ENCODE peak calls at places on chromosomes 5 and 9, in nine cellular contexts. K is Peyer's patch, P is PC-3, B is esophagus squamous epithelium, Q is A673, U is astrocyte, Z is right cardiac atrium, I is breast epithelium, Y is iPS DF 6.9. T is an unnamed sample. For H3K4me1, H3K9me3 and H3K27me3, the result is how much of the 10 kb centered on the place peaks cover.

GRCh38 chr9:131500939-131501541 is 1.7 kb upstream of the POMT1 start:
- DNase-seq in K (no peak), P (peak), B (no peak), Q (peak), U (peak), Z (no peak), I (no peak), Y (no peak), T (peak)

GRCh38 chr9:123268240-123268949 is at the start of gene STRBP:
- DNase-seq in K (peak), P (peak), B (peak), Q (peak), U (peak), Z (peak), I (peak), Y (peak), T (peak)

GRCh38 chr5:179258922-179259730 is 86.1 kb downstream of the ADAMTS2 start:
- DNase-seq in K (no peak), P (no peak), B (no peak), Q (no peak), U (peak), Z (peak), I (peak), Y (no peak), T (no peak)

GRCh38 chr5:58455966-58456365 is 3.9 kb downstream of the PLK2 start:
- DNase-seq in K (no peak), P (no peak), B (no peak), Q (no peak), U (peak), Z (no peak), I (no peak), Y (no peak), T (no peak)

GRCh38 chr9:74499111-74499601 is 2.0 kb downstream of the RORB start:
- DNase-seq in K (no peak), P (no peak), B (no peak), Q (no peak), U (peak), Z (no peak), I (no peak), Y (no peak), T (no peak)

GRCh38 chr5:158487156-158487555 is 612.6 kb downstream of the EBF1 start:
- DNase-seq in K (no peak), P (no peak), B (no peak), Q (no peak), U (no peak), Z (no peak), I (no peak), Y (no peak), T (no peak)

GRCh38 chr9:129850821-129851540 is 15.7 kb downstream of the USP20 start:
- DNase-seq in K (no peak), P (no peak), B (no peak), Q (no peak), U (peak), Z (no peak), I (no peak), Y (no peak), T (no peak)

GRCh38 chr5:181217111-181217804 is 5.8 kb upstream of the TRIM41 start:
- DNase-seq in K (peak), P (peak), B (no peak), Q (peak), U (peak), Z (peak), I (no peak), Y (no peak), T (peak)

GRCh38 chr5:169577966-169578365 is 5.6 kb upstream of the SPDL1 start:
- DNase-seq in K (no peak), P (peak), B (no peak), Q (no peak), U (peak), Z (no peak), I (no peak), Y (no peak), T (no peak)

GRCh38 chr5:6547498-6547897 is 85.3 kb downstream of the NSUN2 start:
- DNase-seq in K (no peak), P (no peak), B (no peak), Q (no peak), U (no peak), Z (no peak), I (no peak), Y (no peak), T (no peak)

GRCh38 chr9:83715221-83715620 is 7.5 kb upstream of the UBQLN1 start:
- DNase-seq in K (no peak), P (no peak), B (no peak), Q (no peak), U (no peak), Z (no peak), I (no peak), Y (no peak), T (no peak)

GRCh38 chr5:53302524-53302923 is 177.9 kb upstream of the FST start:
- DNase-seq in K (no peak), P (no peak), B (no peak), Q (no peak), U (peak), Z (no peak), I (no peak), Y (no peak), T (no peak)

GRCh38 chr9:105681724-105682123 is 12.6 kb upstream of the TMEM38B start:
- DNase-seq in K (no peak), P (peak), B (no peak), Q (peak), U (peak), Z (no peak), I (no peak), Y (no peak), T (no peak)

GRCh38 chr9:38053697-38054461 is 15.1 kb downstream of the SHB start:
- DNase-seq in K (no peak), P (no peak), B (no peak), Q (no peak), U (no peak), Z (no peak), I (no peak), Y (no peak), T (no peak)

GRCh38 chr5:177500685-177501522 is 3.5 kb upstream of the PDLIM7 start:
- DNase-seq in K (peak), P (peak), B (peak), Q (peak), U (peak), Z (peak), I (peak), Y (no peak), T (peak)

GRCh38 chr5:134600600-134600999 is 32.0 kb downstream of the SAR1B start:
- DNase-seq in K (no peak), P (no peak), B (no peak), Q (no peak), U (peak), Z (no peak), I (no peak), Y (no peak), T (no peak)

GRCh38 chr5:74392698-74393431 is 247.7 kb downstream of the ENC1 start:
- DNase-seq in K (no peak), P (peak), B (no peak), Q (no peak), U (peak), Z (no peak), I (no peak), Y (no peak), T (no peak)

GRCh38 chr9:71326360-71326759 is 204.9 kb upstream of the TRPM3 start:
- DNase-seq in K (no peak), P (peak), B (no peak), Q (no peak), U (no peak), Z (no peak), I (no peak), Y (no peak), T (no peak)

GRCh38 chr5:16879191-16879590 is 56.9 kb downstream of the MYO10 start:
- DNase-seq in K (no peak), P (no peak), B (no peak), Q (no peak), U (no peak), Z (no peak), I (no peak), Y (no peak), T (no peak)

GRCh38 chr5:177421046-177421798 is 5.3 kb upstream of the GRK6 start:
- DNase-seq in K (no peak), P (no peak), B (no peak), Q (no peak), U (no peak), Z (no peak), I (no peak), Y (no peak), T (peak)

GRCh38 chr9:36487482-36488321 is 85.0 kb upstream of the MELK start:
- DNase-seq in K (peak), P (peak), B (peak), Q (peak), U (peak), Z (peak), I (peak), Y (peak), T (peak)

DNA sequence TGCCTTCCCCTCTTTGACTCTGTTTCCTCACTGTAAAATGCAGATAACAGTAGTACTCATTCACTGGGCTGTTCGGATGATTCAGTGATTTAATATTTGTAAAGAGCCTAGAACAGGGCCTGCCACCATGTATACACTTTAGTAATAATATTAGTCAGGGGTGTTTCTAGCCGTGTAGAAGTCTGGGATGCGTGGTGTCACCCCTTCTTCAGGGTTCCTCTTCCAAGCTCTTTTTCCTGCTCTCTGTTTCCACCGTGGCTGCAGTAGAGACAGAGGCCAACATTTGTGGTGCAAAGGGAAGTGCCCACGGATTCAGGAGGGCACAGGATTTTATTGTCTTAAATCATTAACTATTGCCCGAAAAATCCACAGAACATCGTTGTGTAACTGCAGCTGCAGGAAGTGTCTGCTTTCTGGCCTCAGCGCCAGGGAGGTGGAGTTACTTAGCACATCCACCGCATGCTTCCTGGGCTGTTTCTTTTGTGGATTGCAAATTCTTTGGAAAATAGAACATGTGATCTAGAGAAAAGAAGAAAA is 61.7 kb downstream of the TRIO start:
- DNase-seq in K (peak), P (peak), B (no peak), Q (peak), U (peak), Z (peak), I (no peak), Y (no peak), T (no peak)
- H3K4me1 ChIP-seq in K (under half), P (under half), B (under half), Q (half or more), U (half or more), Z (under half), I (under half), Y (under half), T (under half)

DNA sequence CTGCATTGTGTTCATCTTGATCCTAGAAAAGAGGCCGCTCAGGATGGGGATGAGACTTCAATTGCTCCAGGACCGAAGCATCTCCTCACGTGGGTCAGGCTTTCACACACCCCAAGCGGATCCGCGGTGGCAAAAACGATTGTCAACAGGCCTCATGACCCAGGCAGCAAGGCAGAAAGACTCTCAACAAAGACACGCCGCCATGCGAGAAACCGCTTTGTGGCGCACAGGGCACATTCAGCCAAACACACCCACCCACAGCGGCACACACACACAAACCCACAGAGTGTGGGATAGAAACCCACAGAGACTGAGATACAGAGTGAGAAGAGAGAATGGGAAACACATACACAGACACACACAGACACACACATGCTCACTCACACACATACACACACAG is 483.4 kb downstream of the SPATA31A7 start:
- DNase-seq in K (no peak), P (no peak), B (no peak), Q (no peak), U (no peak), Z (no peak), I (no peak), Y (no peak), T (no peak)
- H3K9me3 ChIP-seq in K (under half), P (under half), B (under half), Q (under half), U (under half), Z (under half), I (under half), Y (under half), T (under half)

GRCh38 chr5:997711-998110 is 10.9 kb upstream of the NKD2 start:
- DNase-seq in K (no peak), P (no peak), B (no peak), Q (no peak), U (no peak), Z (peak), I (no peak), Y (no peak), T (no peak)

GRCh38 chr5:995318-995717 is 13.3 kb upstream of the NKD2 start:
- DNase-seq in K (no peak), P (no peak), B (no peak), Q (no peak), U (no peak), Z (no peak), I (peak), Y (no peak), T (no peak)

GRCh38 chr5:997001-997474 is 11.6 kb upstream of the NKD2 start:
- DNase-seq in K (no peak), P (no peak), B (no peak), Q (peak), U (no peak), Z (peak), I (no peak), Y (no peak), T (no peak)

GRCh38 chr5:994272-994607 is 14.4 kb upstream of the NKD2 start:
- DNase-seq in K (no peak), P (no peak), B (no peak), Q (no peak), U (no peak), Z (no peak), I (no peak), Y (no peak), T (no peak)

GRCh38 chr5:994821-995220 is 13.8 kb upstream of the NKD2 start:
- DNase-seq in K (no peak), P (no peak), B (no peak), Q (no peak), U (no peak), Z (no peak), I (no peak), Y (no peak), T (no peak)
- H3K27me3 ChIP-seq in K (under half), P (under half), B (under half), Q (under half), U (under half), Z (under half), I (under half), Y (under half), T (under half)

GRCh38 chr9:21287280-21287679 is 17.8 kb downstream of the IFNA5 start:
- DNase-seq in K (no peak), P (no peak), B (no peak), Q (no peak), U (no peak), Z (no peak), I (no peak), Y (no peak), T (no peak)
- H3K4me1 ChIP-seq in K (under half), P (under half), B (under half), Q (under half), U (under half), Z (under half), I (under half), Y (under half), T (under half)

T was measured in SJCRH30.